ENCODE peak calls at places on chromosome 7, in five cellular contexts. T is stimulated activated CD8-positive, alpha-beta memory T cell treated with anti-CD3 and anti-CD28 coated beads, Interleukin-7, amount 100 ng/mL, for 24 hours; R is nucleus accumbens; J is psoas muscle; E is dermis microvascular lymphatic vessel endothelial cell. K is an unnamed sample.

GRCh38 chr7:79462334-79462733 is 8.9 kb upstream of the MAGI2 start:
- DNase-seq in T (no peak), R (no peak), J (no peak), E (no peak), K (no peak)

GRCh38 chr7:64559206-64559605 is 3.7 kb downstream of the ZNF680 start:
- DNase-seq in T (no peak), R (no peak), J (no peak), E (no peak), K (peak)

GRCh38 chr7:143896667-143897066 is 5.3 kb downstream of the TCAF1 start:
- DNase-seq in T (no peak), R (no peak), J (no peak), E (no peak), K (no peak)

GRCh38 chr7:44283381-44284211 is 41.8 kb downstream of the CAMK2B start:
- DNase-seq in T (no peak), R (no peak), J (peak), E (no peak), K (peak)

GRCh38 chr7:29285451-29285807 is 90.9 kb downstream of the CHN2 start:
- DNase-seq in T (peak), R (no peak), J (no peak), E (no peak), K (no peak)

GRCh38 chr7:142811154-142811737 is 40.5 kb downstream of the PRSS2 start:
- DNase-seq in T (no peak), R (no peak), J (no peak), E (no peak), K (peak)

GRCh38 chr7:157494506-157495176 is 157.8 kb downstream of the DNAJB6 start:
- DNase-seq in T (no peak), R (no peak), J (no peak), E (no peak), K (no peak)

GRCh38 chr7:33722383-33723096 is 182.8 kb upstream of the BMPER start:
- DNase-seq in T (no peak), R (no peak), J (peak), E (peak), K (peak)

GRCh38 chr7:22694597-22695207 is 32.3 kb upstream of the IL6 start:
- DNase-seq in T (no peak), R (no peak), J (no peak), E (no peak), K (no peak)

GRCh38 chr7:17304926-17305325 is 6.5 kb downstream of the AHR start:
- DNase-seq in T (no peak), R (no peak), J (no peak), E (peak), K (no peak)

GRCh38 chr7:91504919-91505318 is 240.7 kb downstream of the FZD1 start:
- DNase-seq in T (no peak), R (no peak), J (no peak), E (no peak), K (no peak)

K was measured in globus pallidus.